ENCODE peak calls at places on chromosomes 16 and 17, in seven cellular contexts. B is stimulated activated CD4-positive, alpha-beta T cell treated with anti-CD3 and anti-CD28 coated beads, Interleukin-2, amount 100 ng/mL, for 4 hours; O is SW 1271; K is AG08395; A is SK-N-SH; L is stimulated activated naive CD4-positive, alpha-beta T cell; P is left kidney. M is an unnamed sample.
A peak's percentile ranks its signal among the peaks of the same experiment; 100 is the strongest.

GRCh38 chr16:50354629-50355456 is 13.9 kb downstream of the BRD7 start:
- DNase-seq in B (no peak), O (peak; percentile 14), K (peak; percentile 45), A (peak; percentile 58), L (no peak), P (peak; percentile 31), M (no peak)

GRCh38 chr17:10198509-10199249 is at the start of gene GAS7:
- DNase-seq in B (no peak), O (peak; percentile 32), K (peak; percentile 66), A (peak; percentile 65), L (no peak), P (peak; percentile 93), M (no peak)

GRCh38 chr16:77721752-77722314 is 481 bp upstream of the NUDT7 start:
- DNase-seq in B (no peak), O (no peak), K (no peak), A (no peak), L (no peak), P (no peak), M (no peak)

GRCh38 chr17:61130320-61130719 is 269.3 kb upstream of the TBX2 start:
- DNase-seq in B (no peak), O (no peak), K (no peak), A (no peak), L (no peak), P (no peak), M (no peak)

GRCh38 chr17:57955183-57955952 is at the start of gene CUEDC1:
- DNase-seq in B (peak; percentile 62), O (peak; percentile 49), K (peak; percentile 78), A (peak; percentile 98), L (peak; percentile 45), P (peak; percentile 87), M (peak; percentile 54)

GRCh38 chr16:50323335-50324011 is 45.3 kb downstream of the BRD7 start:
- DNase-seq in B (no peak), O (peak; percentile 10), K (peak; percentile 37), A (peak; percentile 36), L (no peak), P (peak; percentile 43), M (no peak)

GRCh38 chr16:69859105-69859969 is 91.8 kb upstream of the CLEC18A start:
- DNase-seq in B (no peak), O (peak; percentile 11), K (no peak), A (peak; percentile 36), L (no peak), P (peak; percentile 74), M (peak; percentile 13)

GRCh38 chr16:9820481-9821246 is 361.6 kb downstream of the GRIN2A start:
- DNase-seq in B (no peak), O (no peak), K (no peak), A (no peak), L (no peak), P (peak; percentile 72), M (no peak)

GRCh38 chr16:11379420-11379819 is 34.2 kb downstream of the RMI2 start:
- DNase-seq in B (no peak), O (no peak), K (peak; percentile 32), A (no peak), L (no peak), P (no peak), M (no peak)

GRCh38 chr16:79690159-79690558 is 89.6 kb upstream of the MAF start:
- DNase-seq in B (no peak), O (no peak), K (no peak), A (no peak), L (no peak), P (no peak), M (no peak)

GRCh38 chr17:19440421-19440820 is 29.4 kb downstream of the RNF112 start:
- DNase-seq in B (no peak), O (no peak), K (no peak), A (no peak), L (no peak), P (no peak), M (no peak)

GRCh38 chr17:6303664-6304063 is 131.3 kb downstream of the AIPL1 start:
- DNase-seq in B (no peak), O (no peak), K (peak; percentile 43), A (no peak), L (no peak), P (peak; percentile 90), M (no peak)

GRCh38 chr17:61583242-61583641 is 7.8 kb downstream of the NACA2 start:
- DNase-seq in B (no peak), O (peak; percentile 46), K (peak; percentile 69), A (peak; percentile 79), L (no peak), P (peak; percentile 46), M (peak; percentile 80)

GRCh38 chr16:79037429-79038373 is 562.8 kb downstream of the MAF start:
- DNase-seq in B (no peak), O (no peak), K (no peak), A (no peak), L (no peak), P (no peak), M (no peak)

GRCh38 chr16:2095918-2096582 is 39.6 kb downstream of the PKD1 start:
- DNase-seq in B (no peak), O (no peak), K (no peak), A (peak; percentile 24), L (no peak), P (peak; percentile 27), M (no peak)

GRCh38 chr16:89315791-89316581 is 98.5 kb downstream of the ZNF778 start:
- DNase-seq in B (peak; percentile 65), O (peak; percentile 97), K (peak; percentile 78), A (no peak), L (peak; percentile 67), P (no peak), M (no peak)

GRCh38 chr16:19119564-19119963 is 5.8 kb downstream of the ITPRIPL2 start:
- DNase-seq in B (no peak), O (peak; percentile 10), K (peak; percentile 70), A (no peak), L (no peak), P (no peak), M (no peak)

GRCh38 chr16:57541754-57542435 is 548 bp upstream of the ADGRG5 start:
- DNase-seq in B (no peak), O (no peak), K (no peak), A (no peak), L (no peak), P (no peak), M (no peak)

GRCh38 chr16:86661715-86662114 is 83.4 kb downstream of the FOXL1 start:
- DNase-seq in B (no peak), O (no peak), K (no peak), A (no peak), L (no peak), P (peak; percentile 50), M (no peak)

GRCh38 chr16:84209989-84210388 is 19.0 kb downstream of the ADAD2 start:
- DNase-seq in B (no peak), O (no peak), K (no peak), A (no peak), L (no peak), P (no peak), M (no peak)

GRCh38 chr17:79784353-79785016 is 6.5 kb downstream of the CBX2 start:
- DNase-seq in B (no peak), O (no peak), K (no peak), A (no peak), L (no peak), P (no peak), M (no peak)

GRCh38 chr16:13923703-13924298 is 3.8 kb downstream of the ERCC4 start:
- DNase-seq in B (no peak), O (peak; percentile 29), K (peak; percentile 54), A (peak; percentile 48), L (no peak), P (peak; percentile 70), M (peak; percentile 60)

GRCh38 chr17:19357351-19358140 is 5.0 kb downstream of the B9D1 start:
- DNase-seq in B (no peak), O (no peak), K (no peak), A (no peak), L (no peak), P (peak; percentile 85), M (no peak)

GRCh38 chr16:27867122-27868110 is 196.1 kb downstream of the GSG1L start:
- DNase-seq in B (peak; percentile 11), O (peak; percentile 46), K (peak; percentile 83), A (peak; percentile 92), L (no peak), P (peak; percentile 80), M (peak; percentile 45)

GRCh38 chr17:5893741-5894140 is 176.4 kb upstream of the WSCD1 start:
- DNase-seq in B (no peak), O (no peak), K (no peak), A (no peak), L (no peak), P (peak; percentile 12), M (no peak)

GRCh38 chr17:31226373-31226772 is 70.7 kb downstream of the OMG start:
- DNase-seq in B (no peak), O (no peak), K (no peak), A (no peak), L (no peak), P (no peak), M (no peak)

GRCh38 chr17:51287412-51287811 is 27.1 kb downstream of the UTP18 start:
- DNase-seq in B (no peak), O (no peak), K (no peak), A (no peak), L (no peak), P (no peak), M (no peak)

GRCh38 chr17:41633498-41634197 is 9.3 kb upstream of the KRT17 start:
- DNase-seq in B (no peak), O (no peak), K (no peak), A (no peak), L (no peak), P (peak; percentile 53), M (peak; percentile 60)

GRCh38 chr16:69830534-69831211 is 68.5 kb downstream of the WWP2 start:
- DNase-seq in B (no peak), O (no peak), K (no peak), A (no peak), L (no peak), P (no peak), M (no peak)

GRCh38 chr17:38727661-38728220 is 2.4 kb upstream of the CISD3 start:
- DNase-seq in B (peak; percentile 80), O (no peak), K (no peak), A (no peak), L (peak; percentile 27), P (no peak), M (no peak)